ENCODE peak calls at places on chromosome 1, in eight cellular contexts. I is lower leg skin; Y is GM23248; O is bronchial epithelial cell; V is activated naive CD4-positive, alpha-beta T cell treated with anti-CD3 and anti-CD28 coated beads for 36 hours; W is heart right ventricle; F is sciatic nerve; U is NCI-H1092 treated with DMSO at 0.1 percent for 48 hours. L is an unnamed sample.

GRCh38 chr1:63775418-63776127 is 1.8 kb downstream of the ROR1 start:
- DNase-seq in I (no peak), Y (no peak), O (peak), V (no peak), W (no peak), F (no peak), U (no peak), L (peak)

GRCh38 chr1:232963366-232963765 is 13.0 kb downstream of the NTPCR start:
- DNase-seq in I (no peak), Y (no peak), O (no peak), V (no peak), W (no peak), F (no peak), U (no peak), L (peak)

GRCh38 chr1:221788466-221788865 is 46.6 kb upstream of the DUSP10 start:
- DNase-seq in I (no peak), Y (no peak), O (no peak), V (no peak), W (no peak), F (no peak), U (no peak), L (no peak)

GRCh38 chr1:180505732-180506335 is 3.5 kb upstream of the ACBD6 start:
- DNase-seq in I (no peak), Y (no peak), O (peak), V (no peak), W (no peak), F (no peak), U (no peak), L (peak)

GRCh38 chr1:182054698-182055326 is 6.7 kb downstream of the ZNF648 start:
- DNase-seq in I (peak), Y (peak), O (peak), V (peak), W (no peak), F (peak), U (peak), L (peak)

GRCh38 chr1:57447551-57447950 is 23.7 kb upstream of the DAB1 start:
- DNase-seq in I (no peak), Y (no peak), O (no peak), V (no peak), W (no peak), F (no peak), U (no peak), L (no peak)

GRCh38 chr1:193031431-193031830 is 27.7 kb downstream of the UCHL5 start:
- DNase-seq in I (no peak), Y (peak), O (peak), V (no peak), W (no peak), F (no peak), U (no peak), L (peak)

GRCh38 chr1:229273507-229274232 is 2.8 kb downstream of the RAB4A start:
- DNase-seq in I (no peak), Y (no peak), O (no peak), V (no peak), W (no peak), F (no peak), U (no peak), L (peak)

GRCh38 chr1:84339503-84339902 is 38.0 kb downstream of the SAMD13 start:
- DNase-seq in I (no peak), Y (peak), O (peak), V (no peak), W (no peak), F (no peak), U (no peak), L (no peak)

GRCh38 chr1:54375331-54376084 is 30.7 kb downstream of the SSBP3 start:
- DNase-seq in I (no peak), Y (no peak), O (no peak), V (no peak), W (peak), F (no peak), U (no peak), L (no peak)

GRCh38 chr1:227895828-227896685 is 51.7 kb downstream of the WNT9A start:
- DNase-seq in I (no peak), Y (no peak), O (peak), V (no peak), W (no peak), F (peak), U (no peak), L (peak)

GRCh38 chr1:229067546-229067945 is 203.4 kb upstream of the RAB4A start:
- DNase-seq in I (peak), Y (no peak), O (no peak), V (no peak), W (no peak), F (no peak), U (no peak), L (no peak)

GRCh38 chr1:14977338-14977931 is 176.1 kb upstream of the TMEM51 start:
- DNase-seq in I (no peak), Y (no peak), O (no peak), V (no peak), W (no peak), F (no peak), U (no peak), L (peak)

GRCh38 chr1:76854255-76854654 is 13.0 kb upstream of the ST6GALNAC5 start:
- DNase-seq in I (no peak), Y (no peak), O (no peak), V (no peak), W (no peak), F (no peak), U (no peak), L (no peak)

GRCh38 chr1:232285138-232285537 is 344.8 kb downstream of the SIPA1L2 start:
- DNase-seq in I (no peak), Y (no peak), O (no peak), V (no peak), W (no peak), F (no peak), U (no peak), L (no peak)

GRCh38 chr1:151829352-151830046 is 2.1 kb downstream of the RORC start:
- DNase-seq in I (no peak), Y (no peak), O (no peak), V (peak), W (no peak), F (no peak), U (no peak), L (no peak)

GRCh38 chr1:53519412-53519811 is 60.2 kb downstream of the DMRTB1 start:
- DNase-seq in I (no peak), Y (no peak), O (no peak), V (no peak), W (peak), F (no peak), U (no peak), L (peak)

GRCh38 chr1:11780380-11781147 is 18.6 kb downstream of the C1orf167 start:
- DNase-seq in I (no peak), Y (no peak), O (no peak), V (no peak), W (no peak), F (no peak), U (no peak), L (no peak)

GRCh38 chr1:31955917-31956736 is 18.0 kb upstream of the PTP4A2 start:
- DNase-seq in I (peak), Y (peak), O (peak), V (peak), W (peak), F (peak), U (no peak), L (peak)

GRCh38 chr1:22507582-22507981 is 55.7 kb upstream of the EPHA8 start:
- DNase-seq in I (no peak), Y (no peak), O (no peak), V (no peak), W (no peak), F (no peak), U (peak), L (no peak)

GRCh38 chr1:230141002-230141648 is 74.1 kb downstream of the GALNT2 start:
- DNase-seq in I (no peak), Y (peak), O (no peak), V (peak), W (no peak), F (no peak), U (no peak), L (peak)

GRCh38 chr1:180611016-180611930 is 20.5 kb upstream of the XPR1 start:
- DNase-seq in I (no peak), Y (peak), O (peak), V (peak), W (no peak), F (no peak), U (no peak), L (no peak)

GRCh38 chr1:153985984-153986761 is at the start of gene RAB13:
- DNase-seq in I (peak), Y (peak), O (peak), V (no peak), W (peak), F (peak), U (peak), L (peak)

GRCh38 chr1:155011004-155011416 is 8.4 kb downstream of the ZBTB7B start:
- DNase-seq in I (no peak), Y (no peak), O (no peak), V (no peak), W (no peak), F (no peak), U (no peak), L (no peak)

GRCh38 chr1:41314781-41315481 is 46.3 kb upstream of the FOXO6 start:
- DNase-seq in I (no peak), Y (peak), O (peak), V (no peak), W (no peak), F (no peak), U (peak), L (peak)

GRCh38 chr1:224331326-224331725 is 1.4 kb upstream of the NVL start:
- DNase-seq in I (no peak), Y (no peak), O (no peak), V (no peak), W (no peak), F (no peak), U (no peak), L (no peak)

GRCh38 chr1:88741413-88741812 is 57.3 kb downstream of the PKN2 start:
- DNase-seq in I (no peak), Y (peak), O (peak), V (no peak), W (no peak), F (no peak), U (no peak), L (peak)

GRCh38 chr1:204259196-204259595 is 45.4 kb upstream of the GOLT1A start:
- DNase-seq in I (no peak), Y (no peak), O (no peak), V (no peak), W (no peak), F (no peak), U (no peak), L (no peak)

L was measured in astrocyte of the hippocampus.